ENCODE peak calls at places on chromosomes 6 and 20, in nine cellular contexts. I, V, H, F, A, M, B, X and W are unnamed samples. For H3K9me3, the result is how much of the 10 kb centered on the place peaks cover.

GRCh38 chr20:51298141-51298540 is 244.4 kb downstream of the NFATC2 start:
- DNase-seq in I (no peak), V (no peak), H (no peak), F (no peak), A (no peak), M (no peak), B (no peak), X (no peak), W (no peak)

GRCh38 chr6:127107916-127108315 is 10.6 kb upstream of the RSPO3 start:
- DNase-seq in I (no peak), V (no peak), H (no peak), F (no peak), A (no peak), M (no peak), B (no peak), X (no peak), W (no peak)

GRCh38 chr20:49482621-49483017 is at the start of gene KCNB1:
- DNase-seq in I (peak), V (peak), H (peak), F (no peak), A (peak), M (peak), B (peak), X (peak), W (peak)

GRCh38 chr20:20956586-20956985 is 149.6 kb downstream of the LINC00237 start:
- DNase-seq in I (no peak), V (no peak), H (no peak), F (no peak), A (no peak), M (no peak), B (no peak), X (no peak), W (no peak)

GRCh38 chr6:514396-514973 is 122.9 kb downstream of the IRF4 start:
- DNase-seq in I (no peak), V (no peak), H (no peak), F (no peak), A (no peak), M (no peak), B (no peak), X (no peak), W (no peak)

GRCh38 chr6:31558631-31559500 is 11.5 kb downstream of the NFKBIL1 start:
- DNase-seq in I (no peak), V (peak), H (no peak), F (no peak), A (no peak), M (no peak), B (peak), X (peak), W (no peak)

GRCh38 chr20:19992996-19993908 is 23.9 kb upstream of the NAA20 start:
- DNase-seq in I (no peak), V (no peak), H (peak), F (no peak), A (no peak), M (peak), B (no peak), X (no peak), W (peak)

GRCh38 chr6:137731960-137732616 is 135.0 kb upstream of the TNFAIP3 start:
- DNase-seq in I (no peak), V (no peak), H (peak), F (no peak), A (no peak), M (peak), B (no peak), X (no peak), W (no peak)

GRCh38 chr20:24879875-24880274 is 69.2 kb upstream of the CST7 start:
- DNase-seq in I (no peak), V (no peak), H (no peak), F (no peak), A (no peak), M (no peak), B (no peak), X (peak), W (no peak)

GRCh38 chr6:24981385-24981758 is 45.6 kb upstream of the RIPOR2 start:
- DNase-seq in I (no peak), V (no peak), H (no peak), F (no peak), A (no peak), M (no peak), B (no peak), X (no peak), W (no peak)

GRCh38 chr6:48611332-48611731 is 500.3 kb upstream of the PTCHD4 start:
- DNase-seq in I (no peak), V (no peak), H (no peak), F (no peak), A (no peak), M (no peak), B (no peak), X (no peak), W (no peak)

GRCh38 chr20:62824476-62825287 is 7.8 kb downstream of the COL9A3 start:
- DNase-seq in I (no peak), V (peak), H (no peak), F (no peak), A (peak), M (peak), B (peak), X (peak), W (no peak)

GRCh38 chr6:159104931-159105330 is 60.1 kb upstream of the TAGAP start:
- DNase-seq in I (no peak), V (peak), H (no peak), F (no peak), A (no peak), M (no peak), B (peak), X (no peak), W (no peak)

GRCh38 chr20:41664584-41664983 is 46.4 kb upstream of the CHD6 start:
- DNase-seq in I (no peak), V (no peak), H (peak), F (no peak), A (no peak), M (peak), B (no peak), X (no peak), W (no peak)

GRCh38 chr6:131210469-131210868 is 75.2 kb downstream of the AKAP7 start:
- DNase-seq in I (no peak), V (no peak), H (no peak), F (no peak), A (no peak), M (no peak), B (no peak), X (no peak), W (no peak)

GRCh38 chr20:18380908-18381529 is 85.8 kb downstream of the DZANK1 start:
- DNase-seq in I (no peak), V (no peak), H (no peak), F (no peak), A (no peak), M (no peak), B (no peak), X (no peak), W (no peak)
- TF ChIP-seq CTCF in I (no peak), V (no peak), H (no peak), F (no peak), A (no peak), M (peak), B (no peak), X (no peak), W (no peak)

GRCh38 chr6:26651382-26651781 is 8.2 kb downstream of the ZNF322 start:
- DNase-seq in I (no peak), V (no peak), H (no peak), F (no peak), A (no peak), M (no peak), B (no peak), X (no peak), W (no peak)

GRCh38 chr6:26640806-26641205 is 18.7 kb downstream of the ZNF322 start:
- DNase-seq in I (no peak), V (no peak), H (no peak), F (no peak), A (no peak), M (no peak), B (no peak), X (no peak), W (no peak)

GRCh38 chr6:26646074-26646473 is 13.5 kb downstream of the ZNF322 start:
- DNase-seq in I (no peak), V (no peak), H (no peak), F (no peak), A (no peak), M (no peak), B (no peak), X (no peak), W (no peak)
- H3K9me3 ChIP-seq in I (under half), V (under half), H (half or more), F (under half), A (under half), M (under half), B (under half), X (under half), W (under half)

GRCh38 chr6:12605888-12606345 is 110.7 kb upstream of the PHACTR1 start:
- DNase-seq in I (no peak), V (peak), H (peak), F (no peak), A (peak), M (peak), B (peak), X (no peak), W (no peak)
- TF ChIP-seq EP300 in I (no peak), V (no peak), H (no peak), F (no peak), A (no peak), M (no peak), B (no peak), X (no peak), W (no peak)

GRCh38 chr6:119717942-119718341 is 368.4 kb upstream of the MAN1A1 start:
- DNase-seq in I (no peak), V (no peak), H (no peak), F (no peak), A (no peak), M (no peak), B (no peak), X (no peak), W (no peak)

GRCh38 chr6:119716668-119717270 is 367.2 kb upstream of the MAN1A1 start:
- DNase-seq in I (no peak), V (no peak), H (no peak), F (no peak), A (no peak), M (no peak), B (no peak), X (no peak), W (no peak)

GRCh38 chr6:119726086-119726485 is 376.5 kb upstream of the MAN1A1 start:
- DNase-seq in I (no peak), V (no peak), H (no peak), F (no peak), A (no peak), M (no peak), B (no peak), X (no peak), W (no peak)

DNA sequence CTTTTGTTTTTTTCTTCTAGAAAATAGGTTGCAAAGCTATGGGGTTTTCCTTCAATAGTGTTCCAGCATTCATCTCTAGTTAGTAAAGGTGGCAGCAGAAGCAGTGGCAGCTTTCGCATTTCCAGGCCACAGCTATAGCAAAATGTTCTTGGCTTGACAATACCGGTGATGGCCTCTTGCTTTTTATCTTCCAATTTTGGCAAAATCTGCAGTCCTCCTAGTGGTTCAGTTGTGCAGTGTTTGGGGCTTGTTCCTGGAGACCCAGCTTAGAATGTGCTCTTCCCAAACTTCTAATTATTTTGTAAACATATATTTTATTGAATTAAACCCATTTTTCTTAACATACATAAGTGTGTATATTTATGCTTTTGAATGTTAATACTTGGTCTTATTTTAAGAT is 370.6 kb upstream of the MAN1A1 start:
- DNase-seq in I (no peak), V (no peak), H (no peak), F (no peak), A (no peak), M (peak), B (no peak), X (no peak), W (no peak)
- TF ChIP-seq CTCF in I (no peak), V (no peak), H (no peak), F (no peak), A (no peak), M (no peak), B (no peak), X (no peak), W (no peak)

GRCh38 chr20:30491016-30491415 is 766.4 kb upstream of the DEFB115 start:
- DNase-seq in I (no peak), V (no peak), H (no peak), F (peak), A (no peak), M (no peak), B (no peak), X (no peak), W (no peak)
- H3K9me3 ChIP-seq in I (under half), V (under half), H (under half), F (under half), A (half or more), M (half or more), B (under half), X (under half), W (under half)

DNA sequence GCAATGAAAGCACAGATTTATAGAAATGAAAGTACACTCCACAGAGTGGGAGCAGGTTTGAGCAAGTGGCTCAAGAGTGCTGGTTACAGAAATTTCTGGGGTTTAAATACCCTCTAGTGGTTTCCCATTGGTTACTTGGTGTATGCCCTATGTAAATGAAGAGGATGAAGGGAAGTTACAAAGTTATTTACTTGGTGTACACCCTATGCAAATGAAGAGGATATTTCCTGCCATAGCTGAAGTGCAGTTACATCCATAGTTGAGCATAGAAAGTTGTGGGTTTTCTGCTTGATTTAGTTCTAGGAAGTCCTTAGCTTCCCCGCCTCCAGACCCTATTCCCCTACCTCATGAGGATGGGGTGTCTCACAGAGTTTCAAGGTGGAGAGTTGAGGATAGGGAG is 22.7 kb downstream of the BCAS1 start:
- DNase-seq in I (no peak), V (no peak), H (no peak), F (no peak), A (no peak), M (no peak), B (no peak), X (no peak), W (no peak)
- TF ChIP-seq EP300 in I (no peak), V (no peak), H (no peak), F (no peak), A (no peak), M (no peak), B (no peak), X (no peak), W (no peak)

GRCh38 chr20:35546127-35546526 is 4.2 kb downstream of the ERGIC3 start:
- DNase-seq in I (no peak), V (no peak), H (no peak), F (no peak), A (no peak), M (no peak), B (no peak), X (no peak), W (no peak)
- TF ChIP-seq CTCF in I (no peak), V (no peak), H (no peak), F (no peak), A (no peak), M (no peak), B (no peak), X (no peak), W (no peak)